ENCODE peak calls at places on chromosomes 13 and 19, in six cellular contexts. J, P, Z, M, W and R are unnamed samples.

GRCh38 chr19:13343514-13343913 is 162.8 kb downstream of the CACNA1A start:
- DNase-seq in J (no peak), P (no peak), Z (no peak), M (no peak), W (no peak), R (no peak)

GRCh38 chr13:114070098-114070799 is 62.2 kb downstream of the RASA3 start:
- DNase-seq in J (no peak), P (no peak), Z (peak; percentile 19), M (no peak), W (no peak), R (no peak)

GRCh38 chr19:15331419-15332310 is 674 bp downstream of the BRD4 start:
- DNase-seq in J (peak; percentile 82), P (peak; percentile 61), Z (peak; percentile 76), M (no peak), W (peak; percentile 68), R (no peak)

GRCh38 chr19:12838182-12838890 is at the start of gene MAST1:
- DNase-seq in J (peak; percentile 51), P (peak; percentile 29), Z (peak; percentile 68), M (no peak), W (peak; percentile 60), R (no peak)

GRCh38 chr13:46675016-46675415 is 121.9 kb downstream of the ESD start:
- DNase-seq in J (no peak), P (no peak), Z (no peak), M (no peak), W (no peak), R (no peak)

GRCh38 chr19:3836887-3837286 is 32.0 kb downstream of the ZFR2 start:
- DNase-seq in J (no peak), P (no peak), Z (no peak), M (no peak), W (peak; percentile 19), R (no peak)

GRCh38 chr13:72565893-72566292 is 161.5 kb downstream of the MZT1 start:
- DNase-seq in J (no peak), P (peak; percentile 33), Z (no peak), M (no peak), W (no peak), R (no peak)

GRCh38 chr19:41421973-41422372 is 5.2 kb downstream of the B3GNT8 start:
- DNase-seq in J (no peak), P (no peak), Z (no peak), M (no peak), W (no peak), R (no peak)

GRCh38 chr13:72246396-72246795 is 379.4 kb upstream of the DACH1 start:
- DNase-seq in J (no peak), P (no peak), Z (no peak), M (no peak), W (no peak), R (no peak)

GRCh38 chr19:29323046-29323971 is 110.4 kb upstream of the UQCRFS1 start:
- DNase-seq in J (no peak), P (no peak), Z (no peak), M (no peak), W (no peak), R (no peak)

GRCh38 chr13:78372581-78372980 is 230.8 kb downstream of the POU4F1 start:
- DNase-seq in J (no peak), P (no peak), Z (no peak), M (no peak), W (no peak), R (no peak)

GRCh38 chr19:40542197-40542859 is 34.3 kb upstream of the SHKBP1 start:
- DNase-seq in J (peak; percentile 80), P (peak; percentile 97), Z (peak; percentile 67), M (no peak), W (peak; percentile 19), R (no peak)

GRCh38 chr13:105048685-105049084 is 1486.8 kb downstream of the EFNB2 start:
- DNase-seq in J (no peak), P (no peak), Z (no peak), M (no peak), W (no peak), R (peak; percentile 35)

GRCh38 chr13:72104656-72105180 is 237.7 kb upstream of the DACH1 start:
- DNase-seq in J (no peak), P (no peak), Z (no peak), M (no peak), W (no peak), R (no peak)

GRCh38 chr19:44142014-44142523 is 715 bp downstream of the ZNF234 start:
- DNase-seq in J (no peak), P (peak; percentile 47), Z (no peak), M (no peak), W (peak; percentile 33), R (no peak)

GRCh38 chr13:51286135-51287002 is 53.1 kb upstream of the SERPINE3 start:
- DNase-seq in J (peak; percentile 86), P (peak; percentile 77), Z (peak; percentile 86), M (no peak), W (peak; percentile 86), R (peak; percentile 16)

GRCh38 chr13:48560657-48561337 is 27.9 kb upstream of the RCBTB2 start:
- DNase-seq in J (no peak), P (no peak), Z (no peak), M (no peak), W (no peak), R (no peak)

GRCh38 chr19:42301646-42302204 is at the start of gene PRR19:
- DNase-seq in J (peak; percentile 53), P (no peak), Z (no peak), M (no peak), W (peak; percentile 42), R (no peak)

GRCh38 chr13:40190656-40191100 is 475.8 kb downstream of the FOXO1 start:
- DNase-seq in J (no peak), P (peak; percentile 85), Z (peak; percentile 37), M (peak; percentile 29), W (peak; percentile 48), R (no peak)

GRCh38 chr19:30512748-30513389 is 140.7 kb downstream of the ZNF536 start:
- DNase-seq in J (no peak), P (no peak), Z (no peak), M (no peak), W (no peak), R (no peak)

GRCh38 chr19:32406161-32407003 is 812 bp downstream of the DPY19L3 start:
- DNase-seq in J (no peak), P (no peak), Z (peak; percentile 31), M (no peak), W (no peak), R (no peak)

GRCh38 chr13:88464851-88465250 is 793.7 kb downstream of the SLITRK5 start:
- DNase-seq in J (no peak), P (no peak), Z (no peak), M (no peak), W (no peak), R (no peak)

GRCh38 chr13:42707596-42707995 is 73.8 kb upstream of the FAM216B start:
- DNase-seq in J (no peak), P (peak; percentile 45), Z (no peak), M (no peak), W (no peak), R (no peak)

GRCh38 chr13:33351324-33351723 is 65.8 kb upstream of the STARD13 start:
- DNase-seq in J (no peak), P (peak; percentile 76), Z (no peak), M (no peak), W (peak; percentile 26), R (no peak)

GRCh38 chr19:45464861-45465427 is 2.9 kb upstream of the FOSB start:
- DNase-seq in J (no peak), P (no peak), Z (no peak), M (no peak), W (no peak), R (no peak)

GRCh38 chr13:112893570-112894422 is 75.2 kb upstream of the MCF2L start:
- DNase-seq in J (peak; percentile 55), P (peak; percentile 22), Z (peak; percentile 72), M (no peak), W (peak; percentile 42), R (no peak)

GRCh38 chr19:18772620-18773587 is 18.2 kb downstream of the COMP start:
- DNase-seq in J (peak; percentile 52), P (no peak), Z (no peak), M (no peak), W (no peak), R (no peak)

GRCh38 chr13:64672751-64673150 is 2557.4 kb downstream of the PCDH9 start:
- DNase-seq in J (no peak), P (no peak), Z (no peak), M (no peak), W (no peak), R (no peak)
- TF ChIP-seq CTCF in J (no peak), P (no peak), Z (no peak), M (no peak), W (no peak), R (no peak)

GRCh38 chr19:8832132-8833021 is at the start of the genes MBD3L1 and ZNF558:
- DNase-seq in J (peak; percentile 100), P (peak; percentile 99), Z (peak; percentile 99), M (peak; percentile 93), W (peak; percentile 99), R (peak; percentile 93)
- TF ChIP-seq CTCF in J (peak; percentile 32), P (no peak), Z (peak; percentile 26), M (peak; percentile 11), W (no peak), R (no peak)

GRCh38 chr19:35154535-35155406 is at the start of gene FXYD5:
- DNase-seq in J (peak; percentile 74), P (peak; percentile 86), Z (peak; percentile 74), M (no peak), W (peak; percentile 56), R (no peak)

GRCh38 chr19:35155981-35156672 is 1.6 kb downstream of the FXYD5 start:
- DNase-seq in J (no peak), P (no peak), Z (no peak), M (no peak), W (no peak), R (no peak)

GRCh38 chr19:35151273-35152065 is 3.1 kb upstream of the FXYD5 start:
- DNase-seq in J (no peak), P (no peak), Z (no peak), M (no peak), W (no peak), R (no peak)

GRCh38 chr19:35155441-35155840 is 906 bp downstream of the FXYD5 start:
- DNase-seq in J (no peak), P (no peak), Z (peak; percentile 32), M (no peak), W (no peak), R (no peak)

GRCh38 chr19:35153701-35154534 is 617 bp upstream of the FXYD5 start:
- DNase-seq in J (peak; percentile 65), P (peak; percentile 34), Z (peak; percentile 68), M (no peak), W (no peak), R (no peak)
- TF ChIP-seq CTCF in J (peak; percentile 31), P (peak; percentile 70), Z (no peak), M (peak; percentile 78), W (peak; percentile 36), R (peak; percentile 73)

GRCh38 chr19:7483720-7484201 is 5.1 kb downstream of the PEX11G start:
- DNase-seq in J (no peak), P (no peak), Z (no peak), M (no peak), W (peak; percentile 88), R (no peak)

GRCh38 chr19:7486923-7487322 is 1.9 kb downstream of the PEX11G start:
- DNase-seq in J (no peak), P (no peak), Z (no peak), M (no peak), W (no peak), R (no peak)

GRCh38 chr19:7489609-7490044 is 792 bp upstream of the PEX11G start:
- DNase-seq in J (no peak), P (no peak), Z (peak; percentile 68), M (no peak), W (no peak), R (no peak)

GRCh38 chr19:7492142-7493055 is 3.6 kb upstream of the PEX11G start:
- DNase-seq in J (no peak), P (peak; percentile 56), Z (no peak), M (no peak), W (no peak), R (no peak)

GRCh38 chr19:7488736-7489353 is at the start of gene PEX11G:
- DNase-seq in J (peak; percentile 95), P (peak; percentile 90), Z (peak; percentile 97), M (peak; percentile 15), W (peak; percentile 94), R (peak; percentile 46)
- TF ChIP-seq CTCF in J (no peak), P (no peak), Z (no peak), M (no peak), W (no peak), R (no peak)